ENCODE peak calls at places on chromosomes 11 and 22, in nine cellular contexts. X, D, E, V, F, Y, Q, C and O are unnamed samples.

GRCh38 chr11:121466063-121466794 is 13.5 kb upstream of the SORL1-AS1 start:
- DNase-seq in X (peak; percentile 86), D (peak; percentile 98), E (peak; percentile 93), V (peak; percentile 98), F (peak; percentile 99), Y (peak; percentile 78), Q (peak; percentile 79), C (peak; percentile 86), O (no peak)

GRCh38 chr11:69076129-69076791 is 27.5 kb downstream of the TPCN2 start:
- DNase-seq in X (no peak), D (no peak), E (peak; percentile 82), V (no peak), F (peak; percentile 44), Y (no peak), Q (no peak), C (no peak), O (no peak)

GRCh38 chr22:37334859-37335818 is 52.8 kb downstream of the CYTH4 start:
- DNase-seq in X (no peak), D (no peak), E (no peak), V (no peak), F (peak; percentile 44), Y (no peak), Q (no peak), C (no peak), O (no peak)

GRCh38 chr11:83773950-83774880 is 488.0 kb upstream of the CCDC90B start:
- DNase-seq in X (no peak), D (peak; percentile 28), E (peak; percentile 1), V (peak; percentile 2), F (peak; percentile 44), Y (no peak), Q (no peak), C (no peak), O (no peak)

GRCh38 chr11:129277216-129277838 is 85.2 kb upstream of the ARHGAP32 start:
- DNase-seq in X (no peak), D (peak; percentile 8), E (peak; percentile 37), V (no peak), F (peak; percentile 46), Y (no peak), Q (no peak), C (no peak), O (no peak)

GRCh38 chr11:65817312-65817814 is 16.4 kb upstream of the SNX32 start:
- DNase-seq in X (no peak), D (no peak), E (peak; percentile 6), V (no peak), F (no peak), Y (no peak), Q (no peak), C (no peak), O (no peak)

GRCh38 chr11:129077191-129077590 is 114.9 kb downstream of the ARHGAP32 start:
- DNase-seq in X (no peak), D (no peak), E (no peak), V (peak; percentile 15), F (no peak), Y (no peak), Q (no peak), C (no peak), O (no peak)

GRCh38 chr22:50271011-50271394 is 823 bp upstream of the MAPK11 start:
- DNase-seq in X (no peak), D (no peak), E (no peak), V (no peak), F (no peak), Y (no peak), Q (no peak), C (no peak), O (no peak)

GRCh38 chr22:22369962-22370265 is 125.3 kb downstream of the VPREB1 start:
- DNase-seq in X (no peak), D (no peak), E (no peak), V (no peak), F (no peak), Y (no peak), Q (no peak), C (no peak), O (no peak)

GRCh38 chr11:34599406-34599901 is 21.4 kb upstream of the EHF start:
- DNase-seq in X (peak; percentile 76), D (peak; percentile 93), E (peak; percentile 44), V (peak; percentile 51), F (peak; percentile 93), Y (no peak), Q (no peak), C (no peak), O (no peak)

GRCh38 chr22:20064545-20065262 is 15.3 kb upstream of the DGCR8 start:
- DNase-seq in X (no peak), D (no peak), E (no peak), V (no peak), F (no peak), Y (no peak), Q (no peak), C (no peak), O (no peak)

GRCh38 chr11:62393735-62394134 is 25.1 kb upstream of the SCGB1A1 start:
- DNase-seq in X (no peak), D (no peak), E (no peak), V (no peak), F (no peak), Y (no peak), Q (no peak), C (no peak), O (no peak)

GRCh38 chr11:62394825-62395538 is 23.9 kb upstream of the SCGB1A1 start:
- DNase-seq in X (peak; percentile 93), D (peak; percentile 87), E (peak; percentile 88), V (peak; percentile 88), F (peak; percentile 93), Y (peak; percentile 71), Q (no peak), C (no peak), O (no peak)

GRCh38 chr11:62392506-62392905 is 26.3 kb upstream of the SCGB1A1 start:
- DNase-seq in X (no peak), D (no peak), E (no peak), V (no peak), F (no peak), Y (no peak), Q (no peak), C (no peak), O (no peak)

GRCh38 chr11:62391642-62392425 is 27.0 kb upstream of the SCGB1A1 start:
- DNase-seq in X (no peak), D (no peak), E (no peak), V (no peak), F (no peak), Y (no peak), Q (no peak), C (no peak), O (no peak)

DNA sequence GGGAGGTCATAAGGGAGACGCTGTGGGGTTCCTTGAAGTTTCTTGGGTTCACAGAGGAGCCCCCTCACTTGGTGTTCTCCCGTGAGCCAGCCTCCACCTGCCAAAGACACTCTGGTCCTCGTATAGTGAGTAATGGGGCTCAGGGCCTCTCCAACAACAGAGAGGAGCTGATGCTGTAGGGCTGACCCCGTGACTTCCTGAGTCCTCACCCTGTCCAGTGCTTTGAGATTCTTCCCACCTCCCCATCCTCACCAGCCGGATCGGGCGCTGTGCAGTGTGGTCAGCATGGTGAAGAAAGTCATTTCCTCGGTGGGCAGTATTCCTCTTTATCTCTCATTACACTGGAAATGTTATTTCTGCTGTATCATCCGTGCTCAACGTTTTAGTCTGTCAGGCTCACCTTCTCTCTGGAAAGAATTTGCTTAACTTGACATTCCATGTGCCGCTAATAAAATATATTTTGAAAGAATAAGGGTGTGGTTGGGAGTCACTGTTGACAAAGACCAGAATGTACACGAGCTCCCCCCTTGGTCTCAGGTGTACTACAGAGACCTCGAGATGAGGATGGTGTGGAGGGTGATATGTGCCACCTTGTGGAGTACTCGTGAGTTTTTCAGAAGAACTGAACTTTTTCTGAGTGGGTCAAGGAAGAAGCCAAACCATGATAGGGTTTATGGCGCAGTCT is 25.7 kb upstream of the SCGB1A1 start:
- DNase-seq in X (peak; percentile 79), D (peak; percentile 65), E (no peak), V (peak; percentile 44), F (peak; percentile 93), Y (no peak), Q (no peak), C (no peak), O (no peak)
- TF ChIP-seq CTCF in X (peak; percentile 52), D (peak; percentile 48), E (no peak), V (peak; percentile 25), F (peak; percentile 89), Y (no peak), Q (peak; percentile 22), C (no peak), O (peak; percentile 39)

GRCh38 chr11:108436594-108436993 is 30.7 kb downstream of the C11orf65 start:
- DNase-seq in X (no peak), D (no peak), E (no peak), V (no peak), F (no peak), Y (no peak), Q (no peak), C (no peak), O (no peak)
- TF ChIP-seq CTCF in X (no peak), D (no peak), E (no peak), V (no peak), F (no peak), Y (no peak), Q (no peak), C (no peak), O (no peak)

DNA sequence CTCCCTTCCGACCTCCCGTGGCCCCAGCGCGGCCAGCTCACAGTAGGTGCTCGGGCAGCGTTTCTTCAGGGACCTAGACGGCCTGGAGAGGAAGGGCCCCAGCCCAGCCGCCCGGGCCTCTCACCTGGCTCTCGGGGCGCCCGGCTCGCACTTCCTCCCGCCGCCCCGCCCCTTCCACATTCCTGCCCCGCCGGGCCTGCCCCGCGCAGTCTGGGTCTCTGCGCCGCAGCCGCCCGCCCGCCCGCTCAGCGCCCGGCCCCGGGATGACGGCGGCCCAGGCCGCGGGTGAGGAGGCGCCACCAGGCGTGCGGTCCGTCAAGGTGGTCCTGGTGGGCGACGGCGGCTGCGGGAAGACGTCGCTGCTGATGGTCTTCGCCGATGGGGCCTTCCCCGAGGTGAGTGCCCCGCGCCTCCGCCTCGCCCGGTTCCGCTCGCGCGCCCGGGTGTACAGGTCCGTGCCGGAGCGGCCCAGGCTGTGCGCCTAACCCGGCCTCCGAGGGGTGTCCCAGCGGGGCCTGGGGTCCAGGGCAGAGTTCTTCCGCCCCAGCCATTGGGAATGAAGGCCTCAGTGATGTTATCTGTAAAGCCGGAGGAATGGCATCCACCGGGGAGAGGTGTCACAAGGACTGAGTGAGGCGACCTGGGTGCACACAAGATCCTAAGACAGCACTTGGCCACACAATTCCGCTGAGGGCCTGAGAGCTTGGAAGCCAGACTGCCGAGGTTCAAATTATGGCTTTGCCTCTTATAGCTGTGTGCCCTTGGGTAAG is at the start of gene RHOD:
- DNase-seq in X (no peak), D (peak; percentile 67), E (no peak), V (peak; percentile 61), F (peak; percentile 68), Y (peak; percentile 59), Q (no peak), C (no peak), O (no peak)
- TF ChIP-seq CTCF in X (no peak), D (no peak), E (no peak), V (no peak), F (no peak), Y (no peak), Q (no peak), C (no peak), O (peak; percentile 19)

GRCh38 chr11:27211370-27212127 is 151.5 kb downstream of the CCDC34 start:
- DNase-seq in X (no peak), D (no peak), E (no peak), V (peak; percentile 27), F (peak; percentile 15), Y (no peak), Q (no peak), C (no peak), O (no peak)
- TF ChIP-seq CTCF in X (peak; percentile 43), D (no peak), E (peak; percentile 49), V (peak; percentile 23), F (peak; percentile 53), Y (peak; percentile 74), Q (peak; percentile 71), C (no peak), O (peak; percentile 72)